ENCODE peak calls at places on chromosomes 12 and 14, in five cellular contexts. Q is HL-60, F is sigmoid colon, Z is GM23338, A is stomach. V is an unnamed sample.

GRCh38 chr12:180445-180844 is 33.5 kb downstream of the SLC6A12 start:
- DNase-seq in Q (peak), F (no peak), Z (no peak), A (peak), V (peak)

GRCh38 chr12:45477526-45477925 is 252.0 kb upstream of the ARID2 start:
- DNase-seq in Q (no peak), F (no peak), Z (no peak), A (no peak), V (no peak)

GRCh38 chr12:42689699-42690098 is 100.2 kb upstream of the PRICKLE1 start:
- DNase-seq in Q (no peak), F (no peak), Z (no peak), A (no peak), V (no peak)

GRCh38 chr14:95185452-95186392 is 28.4 kb upstream of the DICER1 start:
- DNase-seq in Q (peak), F (peak), Z (no peak), A (peak), V (no peak)

GRCh38 chr12:1915082-1915968 is 3.1 kb downstream of the CACNA2D4 start:
- DNase-seq in Q (no peak), F (peak), Z (no peak), A (peak), V (no peak)

GRCh38 chr12:124581792-124582424 is 14.5 kb upstream of the NCOR2 start:
- DNase-seq in Q (no peak), F (no peak), Z (no peak), A (no peak), V (no peak)

GRCh38 chr14:103136388-103137271 is 13.4 kb downstream of the TNFAIP2 start:
- DNase-seq in Q (no peak), F (peak), Z (peak), A (no peak), V (no peak)

GRCh38 chr12:94327819-94328218 is 131.8 kb downstream of the CEP83 start:
- DNase-seq in Q (no peak), F (no peak), Z (no peak), A (no peak), V (no peak)

GRCh38 chr14:98122527-98122926 is 1149.5 kb downstream of the BCL11B start:
- DNase-seq in Q (no peak), F (no peak), Z (no peak), A (no peak), V (no peak)

GRCh38 chr12:71186571-71187288 is 28.9 kb upstream of the TSPAN8 start:
- DNase-seq in Q (no peak), F (no peak), Z (no peak), A (peak), V (no peak)

GRCh38 chr12:64120568-64120967 is 101.5 kb downstream of the KICS2 start:
- DNase-seq in Q (no peak), F (no peak), Z (no peak), A (no peak), V (no peak)

GRCh38 chr12:14767617-14768016 is 35.7 kb downstream of the WBP11 start:
- DNase-seq in Q (no peak), F (no peak), Z (no peak), A (no peak), V (no peak)
- TF ChIP-seq POLR2AphosphoS5 in Q (no peak), F (no peak), Z (no peak), A (no peak), V (no peak)

DNA sequence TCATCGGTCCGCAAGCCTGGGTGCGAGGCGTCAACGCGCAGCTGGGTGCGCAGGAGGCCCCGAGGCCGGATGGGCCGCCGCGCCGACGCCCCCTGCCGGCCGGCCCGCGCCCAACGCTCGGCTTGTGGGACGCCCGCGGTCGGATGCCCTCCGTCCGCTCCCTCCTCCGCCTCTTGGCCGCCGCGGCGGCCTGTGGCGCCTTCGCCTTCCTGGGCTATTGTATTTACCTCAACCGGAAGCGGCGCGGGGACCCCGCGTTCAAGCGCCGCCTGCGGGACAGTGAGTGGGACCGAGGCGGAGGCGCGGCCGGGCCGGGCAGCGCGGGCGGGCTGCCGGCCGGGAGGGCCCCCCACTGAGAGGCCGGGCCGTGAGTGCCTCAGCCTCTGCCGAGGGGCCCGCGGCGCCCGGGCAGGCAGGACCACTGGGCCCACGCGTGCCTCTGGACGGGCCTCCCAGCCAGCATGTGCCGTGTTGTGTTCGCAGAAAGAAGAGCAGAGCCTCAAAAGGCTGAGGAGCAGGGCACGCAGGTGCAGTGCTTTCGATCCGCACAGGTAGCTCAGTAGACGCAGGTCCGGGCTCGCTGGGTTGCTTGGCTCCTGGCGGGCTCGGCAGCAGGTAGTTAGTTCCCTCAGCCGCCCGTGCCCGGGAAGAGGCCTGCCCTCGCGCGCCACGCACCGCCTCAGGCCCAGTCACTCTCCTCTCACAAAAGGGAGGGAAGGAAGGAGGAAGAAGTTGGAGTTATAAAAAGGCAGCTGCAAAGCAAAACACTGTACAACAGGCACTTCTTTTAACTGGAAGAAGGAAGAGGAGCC is at the start of gene TOMM20L:
- DNase-seq in Q (peak), F (peak), Z (peak), A (peak), V (peak)
- TF ChIP-seq POLR2AphosphoS5 in Q (no peak), F (no peak), Z (no peak), A (peak), V (no peak)

DNA sequence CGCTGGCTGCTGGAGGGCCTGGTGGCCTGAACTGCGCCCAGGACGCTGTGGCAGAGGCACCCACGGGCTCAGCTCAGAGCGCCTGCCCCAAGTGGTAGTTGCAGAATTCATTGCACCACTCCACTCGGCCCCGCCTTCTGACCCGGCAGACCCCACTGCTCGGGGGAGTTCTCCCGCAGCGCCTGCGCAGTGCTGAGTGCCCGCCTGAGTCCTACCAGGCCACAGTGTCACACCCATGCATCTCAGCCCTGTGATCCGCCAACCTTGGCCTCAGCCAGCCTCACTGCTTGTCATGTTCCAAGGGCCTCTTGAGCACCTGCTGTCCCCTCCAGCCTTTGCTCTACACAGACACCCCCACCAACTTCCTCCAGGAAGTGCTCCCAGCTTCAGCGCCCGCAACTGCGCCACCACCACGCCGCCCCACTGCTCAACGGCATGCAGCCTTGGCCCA is 12.2 kb downstream of the DEGS2 start:
- DNase-seq in Q (peak), F (no peak), Z (no peak), A (no peak), V (peak)
- TF ChIP-seq POLR2AphosphoS5 in Q (peak), F (no peak), Z (no peak), A (no peak), V (no peak)

DNA sequence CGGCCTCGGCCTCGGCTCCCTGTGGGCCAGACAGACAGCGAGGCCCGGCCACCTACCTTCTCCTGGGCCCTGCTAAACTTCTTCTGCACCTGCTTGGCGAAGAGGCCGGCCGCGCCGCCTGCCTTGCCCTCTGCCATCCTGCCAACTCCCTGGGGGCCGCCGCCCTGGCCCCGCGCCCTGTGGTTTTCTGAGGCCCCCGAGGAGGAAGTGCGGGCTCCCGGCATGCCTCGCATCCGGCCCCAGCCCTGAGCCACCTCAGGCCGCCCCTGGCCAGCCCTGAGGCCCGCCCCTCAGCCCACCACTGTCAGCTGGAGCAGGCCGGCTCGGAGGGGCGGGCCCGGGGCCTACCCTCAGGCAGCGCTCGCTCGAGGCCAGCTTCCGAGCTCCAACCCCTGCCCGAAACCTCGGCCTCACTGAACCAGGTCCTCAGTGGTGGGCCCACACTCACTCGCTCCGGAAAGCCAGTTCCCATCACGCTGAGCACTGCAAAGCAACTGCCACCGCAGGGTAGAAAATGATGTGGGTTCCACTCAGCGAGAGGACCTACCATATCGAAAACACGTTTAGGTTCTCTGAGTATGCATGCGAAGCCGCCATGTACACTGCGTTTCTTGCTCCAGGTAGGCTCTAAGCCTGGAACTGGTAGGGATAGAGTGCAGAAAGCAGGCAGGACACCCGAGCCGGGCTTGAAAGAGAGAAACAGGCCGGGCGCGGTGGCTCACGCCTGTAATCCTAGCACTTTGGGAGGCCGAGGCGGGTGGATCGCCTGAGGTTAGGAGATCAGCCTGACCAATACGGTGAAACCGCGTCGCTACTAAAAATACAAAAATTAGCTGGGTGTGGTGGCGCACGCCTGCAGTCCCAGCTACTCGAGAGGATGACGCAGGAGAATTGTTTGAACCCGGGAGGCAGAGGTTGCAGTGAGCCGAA is at the start of gene BIN2:
- DNase-seq in Q (peak), F (no peak), Z (no peak), A (peak), V (peak)
- TF ChIP-seq POLR2AphosphoS5 in Q (peak), F (no peak), Z (no peak), A (no peak), V (peak)

GRCh38 chr14:54568821-54569591 is 2.1 kb downstream of the SAMD4A start:
- DNase-seq in Q (no peak), F (peak), Z (no peak), A (no peak), V (no peak)
- TF ChIP-seq POLR2AphosphoS5 in Q (no peak), F (peak), Z (no peak), A (peak), V (no peak)

GRCh38 chr12:116592731-116593130 is 33.5 kb downstream of the MAP1LC3B2 start:
- DNase-seq in Q (no peak), F (no peak), Z (no peak), A (no peak), V (no peak)
- TF ChIP-seq POLR2AphosphoS5 in Q (no peak), F (no peak), Z (no peak), A (no peak), V (no peak)

GRCh38 chr12:108755481-108755880 is 24.2 kb upstream of the CORO1C start:
- DNase-seq in Q (no peak), F (no peak), Z (no peak), A (no peak), V (no peak)
- TF ChIP-seq POLR2AphosphoS5 in Q (no peak), F (no peak), Z (no peak), A (no peak), V (no peak)

GRCh38 chr14:104752338-104752734 is 611 bp upstream of the SIVA1 start:
- DNase-seq in Q (no peak), F (no peak), Z (no peak), A (no peak), V (peak)
- TF ChIP-seq POLR2AphosphoS5 in Q (peak), F (peak), Z (no peak), A (no peak), V (peak)

GRCh38 chr14:100748944-100749343 is 22.3 kb downstream of the DLK1 start:
- DNase-seq in Q (no peak), F (peak), Z (peak), A (no peak), V (no peak)

GRCh38 chr14:100746326-100746725 is 19.6 kb downstream of the DLK1 start:
- DNase-seq in Q (no peak), F (no peak), Z (no peak), A (no peak), V (no peak)

GRCh38 chr14:100748403-100748802 is 21.7 kb downstream of the DLK1 start:
- DNase-seq in Q (no peak), F (peak), Z (no peak), A (no peak), V (no peak)

GRCh38 chr14:100747736-100748135 is 21.0 kb downstream of the DLK1 start:
- DNase-seq in Q (no peak), F (peak), Z (no peak), A (no peak), V (no peak)

GRCh38 chr14:100747021-100747586 is 20.4 kb downstream of the DLK1 start:
- DNase-seq in Q (no peak), F (peak), Z (no peak), A (no peak), V (no peak)
- TF ChIP-seq POLR2AphosphoS5 in Q (no peak), F (peak), Z (no peak), A (peak), V (no peak)

GRCh38 chr14:36260970-36261640 is 59.3 kb downstream of the MBIP start:
- DNase-seq in Q (no peak), F (no peak), Z (no peak), A (no peak), V (no peak)

GRCh38 chr14:36258241-36258640 is 62.2 kb downstream of the MBIP start:
- DNase-seq in Q (no peak), F (no peak), Z (no peak), A (no peak), V (no peak)

GRCh38 chr14:36254020-36254614 is 66.3 kb downstream of the MBIP start:
- DNase-seq in Q (no peak), F (no peak), Z (peak), A (no peak), V (no peak)

GRCh38 chr14:36256131-36256801 is 64.2 kb downstream of the MBIP start:
- DNase-seq in Q (peak), F (no peak), Z (no peak), A (peak), V (no peak)
- TF ChIP-seq POLR2AphosphoS5 in Q (no peak), F (no peak), Z (no peak), A (peak), V (no peak)

V was measured in GM12891.